ENCODE peak calls at places on chromosomes 16 and 17, in seven cellular contexts. J is NCI-H1930; T is fibroblast of mammary gland; K is iris pigment epithelial cell; C is psoas muscle; M is stimulated activated CD4-positive, alpha-beta T cell treated with anti-CD3 and anti-CD28 coated beads, TNF-alpha, amount 100 ng/mL, for 48 hours; E is AG08395. V is an unnamed sample.

GRCh38 chr17:5035356-5035755 is at the start of gene SLC52A1:
- DNase-seq in T (no peak), M (no peak), J (peak; percentile 27), K (no peak), C (no peak), E (no peak), V (no peak)

GRCh38 chr16:53055603-53056527 is 1.1 kb downstream of the CHD9 start:
- DNase-seq in T (peak; percentile 78), M (no peak), E (peak; percentile 33), K (peak; percentile 80), J (no peak), C (no peak), V (peak; percentile 54)

GRCh38 chr16:84119368-84119767 is 2.6 kb upstream of the MBTPS1 start:
- DNase-seq in J (no peak), E (no peak), M (no peak), T (no peak), C (no peak), K (no peak), V (no peak)

GRCh38 chr17:76365256-76365903 is 11.7 kb upstream of the PRPSAP1 start:
- DNase-seq in M (no peak), J (no peak), T (no peak), C (no peak), K (no peak), E (no peak), V (no peak)

GRCh38 chr16:27265982-27266381 is 2.6 kb downstream of the NSMCE1 start:
- DNase-seq in E (no peak), C (no peak), K (no peak), T (no peak), J (no peak), M (no peak), V (no peak)

GRCh38 chr17:39098474-39099090 is 52.9 kb downstream of the PLXDC1 start:
- DNase-seq in M (no peak), T (no peak), E (no peak), K (no peak), C (no peak), J (no peak), V (no peak)

GRCh38 chr17:3510090-3510489 is 34.3 kb downstream of the ASPA start:
- DNase-seq in K (no peak), M (no peak), T (no peak), E (no peak), C (no peak), J (no peak), V (no peak)

GRCh38 chr17:33964344-33964979 is 290.6 kb upstream of the CCL2 start:
- DNase-seq in T (no peak), E (no peak), K (no peak), J (peak; percentile 3), C (no peak), M (no peak), V (no peak)

GRCh38 chr17:30600062-30600829 is 123.0 kb downstream of the GOSR1 start:
- DNase-seq in M (peak; percentile 43), T (peak; percentile 67), J (peak; percentile 71), C (peak; percentile 84), E (peak; percentile 92), K (peak; percentile 73), V (peak; percentile 76)

GRCh38 chr16:67183284-67183626 is 508 bp downstream of the MATCAP1 start:
- DNase-seq in C (no peak), J (no peak), K (no peak), M (no peak), E (no peak), T (no peak), V (no peak)

GRCh38 chr17:79461041-79461440 is 149.8 kb downstream of the RBFOX3 start:
- DNase-seq in C (no peak), M (no peak), T (peak; percentile 20), J (no peak), E (peak; percentile 72), K (peak; percentile 33), V (no peak)

GRCh38 chr17:58832514-58832913 is 76.9 kb downstream of the PPM1E start:
- DNase-seq in C (no peak), E (no peak), K (no peak), J (no peak), M (no peak), T (no peak), V (no peak)

GRCh38 chr17:30550512-30551273 is 73.5 kb downstream of the GOSR1 start:
- DNase-seq in C (no peak), K (peak; percentile 28), E (peak; percentile 30), T (peak; percentile 78), J (no peak), M (no peak), V (no peak)

GRCh38 chr17:6507535-6507934 is 48.8 kb downstream of the PITPNM3 start:
- DNase-seq in C (no peak), E (peak; percentile 98), K (peak; percentile 90), M (no peak), J (no peak), T (peak; percentile 85), V (peak; percentile 75)

GRCh38 chr17:57125406-57125805 is 40.4 kb downstream of the AKAP1 start:
- DNase-seq in J (no peak), C (no peak), E (no peak), M (no peak), K (no peak), T (no peak), V (no peak)

GRCh38 chr17:34764716-34765115 is 185.3 kb downstream of the TMEM132E start:
- DNase-seq in K (no peak), T (no peak), C (no peak), M (no peak), J (no peak), E (no peak), V (no peak)

GRCh38 chr17:4105232-4105631 is 37.6 kb downstream of the ZZEF1 start:
- DNase-seq in E (no peak), C (no peak), M (no peak), J (no peak), T (no peak), K (no peak), V (no peak)

GRCh38 chr17:77882481-77883212 is 75.9 kb upstream of the TNRC6C start:
- DNase-seq in M (peak; percentile 64), T (peak; percentile 88), J (no peak), K (peak; percentile 89), E (peak; percentile 25), C (peak; percentile 46), V (peak; percentile 3)

GRCh38 chr16:275041-275621 is 613 bp downstream of the RGS11 start:
- DNase-seq in E (no peak), J (no peak), M (no peak), T (no peak), C (no peak), K (no peak), V (no peak)

GRCh38 chr17:2955931-2956582 is 107.3 kb downstream of the OR1D5 start:
- DNase-seq in C (no peak), M (no peak), E (no peak), T (no peak), J (no peak), K (no peak), V (no peak)

GRCh38 chr16:67389911-67390815 is 3.1 kb downstream of the TPPP3 start:
- DNase-seq in J (no peak), K (no peak), T (no peak), E (no peak), M (no peak), C (peak; percentile 37), V (no peak)

GRCh38 chr16:50489187-50489586 is 59.0 kb upstream of the NKD1 start:
- DNase-seq in M (no peak), T (no peak), C (no peak), K (no peak), E (no peak), J (no peak), V (no peak)

GRCh38 chr17:44230139-44230695 is 10.7 kb upstream of the UBTF start:
- DNase-seq in K (no peak), M (no peak), C (no peak), E (no peak), T (no peak), J (no peak), V (no peak)

GRCh38 chr16:20801278-20801677 is 5.0 kb downstream of the ERI2 start:
- DNase-seq in J (no peak), C (no peak), E (no peak), M (no peak), T (no peak), K (no peak), V (no peak)

GRCh38 chr16:83023011-83023410 is 396.2 kb downstream of the CDH13 start:
- DNase-seq in M (no peak), T (no peak), E (no peak), K (no peak), C (no peak), J (no peak), V (no peak)

GRCh38 chr17:18234853-18235380 is 9.5 kb downstream of the LLGL1 start:
- DNase-seq in T (no peak), M (no peak), E (no peak), C (no peak), J (no peak), K (no peak), V (no peak)

V was measured in kidney glomerular epithelial cell.